ENCODE peak calls at places on chromosomes 5 and 9, in four cellular contexts. C is body of pancreas, E is Peyer's patch, Z is K562. M is an unnamed sample.

GRCh38 chr9:20838218-20838617 is 154.2 kb downstream of the FOCAD start:
- DNase-seq in C (no peak), E (no peak), Z (no peak), M (no peak)

GRCh38 chr9:121887553-121888437 is 205.3 kb downstream of the TTLL11 start:
- DNase-seq in C (no peak), E (no peak), Z (no peak), M (peak; percentile 81)

GRCh38 chr9:132006657-132007370 is 72.9 kb downstream of the MED27 start:
- DNase-seq in C (no peak), E (no peak), Z (no peak), M (no peak)

GRCh38 chr5:96745844-96746531 is 61.8 kb downstream of the ERAP1 start:
- DNase-seq in C (no peak), E (no peak), Z (peak; percentile 11), M (no peak)

GRCh38 chr5:1380011-1380817 is 35.3 kb upstream of the CLPTM1L start:
- DNase-seq in C (peak; percentile 56), E (peak; percentile 68), Z (peak; percentile 58), M (no peak)

GRCh38 chr5:68730220-68731010 is 363.4 kb upstream of the SLC30A5 start:
- DNase-seq in C (peak; percentile 43), E (no peak), Z (peak; percentile 38), M (peak; percentile 4)

GRCh38 chr5:1293997-1294838 is 650 bp downstream of the TERT start:
- DNase-seq in C (no peak), E (peak; percentile 46), Z (peak; percentile 30), M (no peak)

GRCh38 chr9:82637368-82637767 is 425.6 kb downstream of the RASEF start:
- DNase-seq in C (no peak), E (no peak), Z (no peak), M (no peak)

GRCh38 chr5:143194206-143194605 is 209.3 kb downstream of the NR3C1 start:
- DNase-seq in C (no peak), E (no peak), Z (no peak), M (no peak)

GRCh38 chr5:127396490-127397155 is 106.0 kb downstream of the MEGF10 start:
- DNase-seq in C (no peak), E (no peak), Z (no peak), M (no peak)

GRCh38 chr9:135087489-135087791 is at the start of gene OLFM1:
- DNase-seq in C (peak; percentile 82), E (peak; percentile 72), Z (peak; percentile 47), M (peak; percentile 98)

GRCh38 chr5:144189800-144190429 is 19.2 kb downstream of the KCTD16 start:
- DNase-seq in C (no peak), E (peak; percentile 59), Z (no peak), M (peak; percentile 14)

GRCh38 chr9:13140843-13141592 is 138.5 kb downstream of the MPDZ start:
- DNase-seq in C (no peak), E (no peak), Z (no peak), M (no peak)

GRCh38 chr5:65050826-65051498 is 282.2 kb downstream of the CWC27 start:
- DNase-seq in C (no peak), E (no peak), Z (no peak), M (no peak)

GRCh38 chr5:8396756-8397155 is 527.8 kb downstream of the MTRR start:
- DNase-seq in C (no peak), E (no peak), Z (no peak), M (no peak)

GRCh38 chr9:73667749-73668148 is 516.1 kb downstream of the ANXA1 start:
- DNase-seq in C (no peak), E (no peak), Z (peak; percentile 1), M (no peak)

GRCh38 chr9:101536938-101537337 is 3.3 kb downstream of the RNF20 start:
- DNase-seq in C (peak; percentile 14), E (no peak), Z (peak; percentile 37), M (no peak)

GRCh38 chr9:117763314-117763713 is 59.1 kb downstream of the TLR4 start:
- DNase-seq in C (no peak), E (no peak), Z (no peak), M (peak; percentile 44)

GRCh38 chr5:5826911-5827310 is 404.4 kb downstream of the ICE1 start:
- DNase-seq in C (no peak), E (no peak), Z (no peak), M (no peak)

GRCh38 chr5:171673328-171673727 is 112.3 kb upstream of the SMIM23 start:
- DNase-seq in C (no peak), E (no peak), Z (no peak), M (no peak)

GRCh38 chr5:136058031-136058971 is 29.5 kb downstream of the TGFBI start:
- DNase-seq in C (peak; percentile 72), E (no peak), Z (no peak), M (peak; percentile 57)
- TF ChIP-seq POLR2A in C (no peak), E (no peak), Z (no peak), M (no peak)

DNA sequence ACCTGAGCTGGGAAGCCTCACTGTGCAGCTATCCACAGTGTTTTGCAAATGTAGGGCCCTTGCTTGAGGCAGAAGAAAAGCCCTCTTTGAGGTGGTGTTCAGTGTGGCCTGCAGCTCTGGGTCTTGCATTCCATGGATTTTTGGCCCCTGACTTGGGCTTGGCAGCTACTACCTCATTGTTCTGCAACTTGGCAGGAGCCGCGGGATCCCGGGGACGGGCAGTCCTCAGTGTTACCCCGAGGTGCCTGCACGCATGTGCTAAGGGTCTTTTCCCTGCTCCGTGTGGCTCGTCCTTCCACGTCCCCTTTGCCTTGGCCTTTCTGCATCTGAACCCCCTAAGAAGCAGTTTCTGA is 39.8 kb downstream of the NEK6 start:
- DNase-seq in C (peak; percentile 85), E (no peak), Z (no peak), M (peak; percentile 98)
- TF ChIP-seq POLR2A in C (no peak), E (no peak), Z (no peak), M (no peak)

GRCh38 chr9:120833311-120833710 is 9.4 kb downstream of the PSMD5 start:
- DNase-seq in C (no peak), E (no peak), Z (no peak), M (no peak)
- TF ChIP-seq POLR2A in C (no peak), E (no peak), Z (no peak), M (no peak)

GRCh38 chr5:177311723-177312648 is at the start of gene MXD3:
- DNase-seq in C (peak; percentile 97), E (peak; percentile 96), Z (peak; percentile 98), M (peak; percentile 91)
- TF ChIP-seq POLR2A in C (no peak), E (no peak), Z (peak; percentile 81), M (peak; percentile 45)

GRCh38 chr9:95508968-95509850 is 7.6 kb downstream of the PTCH1 start:
- DNase-seq in C (peak; percentile 80), E (peak; percentile 86), Z (peak; percentile 90), M (peak; percentile 89)
- TF ChIP-seq POLR2A in C (no peak), E (no peak), Z (no peak), M (no peak)

GRCh38 chr5:140106101-140106500 is 7.8 kb upstream of the PURA start:
- DNase-seq in C (no peak), E (no peak), Z (peak; percentile 17), M (no peak)
- TF ChIP-seq POLR2A in C (no peak), E (no peak), Z (no peak), M (no peak)

DNA sequence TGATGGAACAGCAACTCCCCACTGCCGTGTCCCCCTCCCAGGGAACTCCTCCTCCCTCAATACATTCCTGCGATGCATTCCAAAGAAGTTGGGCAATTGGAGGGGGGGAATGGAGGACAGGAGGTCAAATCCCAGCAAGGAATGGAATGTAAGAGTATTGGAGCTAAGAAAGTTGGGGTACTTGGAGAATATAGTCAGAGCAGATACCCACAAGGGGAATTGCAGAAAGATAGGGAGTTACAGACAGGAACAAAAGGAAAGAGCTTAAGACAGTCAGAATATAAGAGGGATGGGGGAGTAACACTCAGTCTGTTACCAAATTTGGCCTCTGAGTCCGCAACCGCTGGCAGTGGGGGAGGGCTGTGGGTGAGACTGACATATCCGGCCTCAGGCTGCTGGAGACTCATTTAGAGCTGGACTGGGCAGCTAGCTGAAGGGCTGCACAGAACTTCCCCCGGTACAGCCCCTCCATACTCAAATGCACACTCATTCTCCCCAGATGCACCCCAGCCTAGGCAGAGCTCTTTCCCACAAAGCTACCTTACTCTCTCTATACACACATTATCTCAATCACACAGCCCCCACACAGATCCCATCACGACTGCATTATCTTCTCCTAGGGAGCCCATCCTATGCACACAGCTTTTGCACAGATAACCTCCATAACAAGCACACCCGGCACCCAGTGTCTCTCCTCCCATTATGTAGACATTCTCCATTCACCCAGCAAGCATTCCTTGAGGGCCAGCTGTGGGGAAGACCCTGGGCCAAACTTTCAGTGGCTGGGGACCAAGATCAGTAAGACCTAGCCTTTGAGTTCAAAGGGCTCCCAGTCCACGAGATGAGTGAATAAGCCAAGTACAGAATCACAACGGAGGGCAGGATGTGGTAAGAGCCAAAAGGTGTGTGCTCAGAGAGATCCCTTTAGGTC is 3.7 kb downstream of the TLN1 start:
- DNase-seq in C (peak; percentile 50), E (peak; percentile 53), Z (peak; percentile 85), M (peak; percentile 48)
- TF ChIP-seq POLR2A in C (no peak), E (no peak), Z (peak; percentile 82), M (no peak)

DNA sequence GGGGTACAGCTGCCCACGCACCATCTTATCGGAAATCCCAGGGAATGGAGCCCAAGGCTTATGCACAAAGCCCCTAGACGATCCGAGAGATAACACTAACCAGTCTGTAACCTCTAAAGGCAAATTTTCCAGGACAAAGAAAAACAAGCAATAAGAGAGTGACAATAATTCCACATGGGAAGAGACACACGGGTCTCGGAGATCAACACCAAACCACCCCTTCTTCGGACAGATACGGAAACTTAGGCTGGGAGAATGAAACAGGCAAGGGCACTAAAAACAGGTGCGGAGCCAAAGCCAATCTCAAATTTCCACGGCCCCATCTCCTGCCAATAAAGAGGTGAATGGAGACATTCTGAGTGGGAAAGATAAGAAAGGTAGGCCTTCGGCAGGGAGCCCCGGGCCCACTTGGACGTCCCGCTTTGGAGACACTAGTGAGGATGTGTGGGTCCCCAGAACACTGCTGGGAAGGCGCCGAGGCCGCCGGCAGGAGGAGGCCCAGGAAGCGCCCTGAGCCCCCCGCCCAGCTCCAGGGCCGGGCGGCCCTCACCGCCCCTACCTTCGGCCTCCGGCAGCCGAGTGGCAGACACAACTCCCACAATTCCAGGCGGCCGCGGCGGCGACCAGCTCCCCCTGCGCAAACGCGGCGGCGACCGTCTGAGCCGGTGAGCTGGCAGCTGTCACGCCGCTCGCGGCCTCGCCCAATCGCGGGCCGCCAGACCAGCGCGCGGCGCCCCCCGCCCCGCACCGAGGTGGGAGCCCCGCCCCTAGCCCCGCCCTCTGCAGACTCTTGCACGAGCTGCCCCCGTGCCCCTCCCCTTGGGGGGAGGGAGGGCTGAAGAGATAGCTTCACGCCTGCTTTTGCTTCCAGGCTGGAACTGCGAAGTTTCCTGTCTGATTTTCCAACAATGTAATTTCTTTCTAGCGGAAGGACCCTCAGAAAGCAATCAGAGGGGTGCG is at the start of gene SIL1:
- DNase-seq in C (peak; percentile 98), E (peak; percentile 99), Z (peak; percentile 98), M (peak; percentile 97)
- TF ChIP-seq POLR2A in C (peak; percentile 86), E (peak; percentile 87), Z (peak; percentile 93), M (peak; percentile 89)

M was measured in H54.